ENCODE peak calls at places on chromosome 4, in six cellular contexts. S is HCT116, H is endodermal cell, X is Peyer's patch, N is A549, F is ovary. M is an unnamed sample.

GRCh38 chr4:15147709-15148651 is 145.7 kb downstream of the CPEB2 start:
- DNase-seq in X (no peak), S (no peak), N (no peak), F (no peak), H (no peak), M (no peak)

GRCh38 chr4:160836431-160836830 is 1327.4 kb downstream of the FSTL5 start:
- DNase-seq in H (no peak), X (no peak), F (no peak), S (no peak), N (no peak), M (no peak)

GRCh38 chr4:89492476-89493110 is 185.0 kb upstream of the GPRIN3 start:
- DNase-seq in F (no peak), H (no peak), S (no peak), X (no peak), N (peak), M (no peak)

GRCh38 chr4:4985036-4985435 is 34.2 kb downstream of the CYTL1 start:
- DNase-seq in F (no peak), S (no peak), H (no peak), X (no peak), N (no peak), M (no peak)

GRCh38 chr4:164748375-164748774 is 5.6 kb upstream of the SMIM31 start:
- DNase-seq in S (peak), F (no peak), X (no peak), N (peak), H (no peak), M (no peak)

GRCh38 chr4:4673070-4673469 is 131.2 kb upstream of the STX18 start:
- DNase-seq in H (peak), X (no peak), S (peak), F (no peak), N (peak), M (no peak)

GRCh38 chr4:87188063-87188462 is 32.4 kb downstream of the KLHL8 start:
- DNase-seq in F (no peak), S (no peak), X (no peak), N (no peak), H (no peak), M (no peak)

GRCh38 chr4:3367866-3368265 is 73.9 kb upstream of the HGFAC start:
- DNase-seq in H (no peak), S (no peak), F (no peak), X (peak), N (no peak), M (no peak)

GRCh38 chr4:74121643-74122579 is 22.9 kb upstream of the CXCL2 start:
- DNase-seq in S (no peak), H (no peak), F (no peak), X (no peak), N (no peak), M (no peak)

GRCh38 chr4:162644346-162644745 is 480.5 kb upstream of the FSTL5 start:
- DNase-seq in S (no peak), H (no peak), X (no peak), N (no peak), F (no peak), M (no peak)

GRCh38 chr4:38948551-38948950 is 80.9 kb downstream of the FAM114A1 start:
- DNase-seq in F (peak), S (no peak), H (no peak), N (peak), X (no peak), M (no peak)

GRCh38 chr4:107757860-107758476 is 37.9 kb upstream of the PAPSS1 start:
- DNase-seq in S (no peak), F (no peak), H (no peak), X (no peak), N (peak), M (no peak)

GRCh38 chr4:154126276-154126675 is 337.4 kb upstream of the SFRP2 start:
- DNase-seq in S (no peak), H (no peak), X (no peak), N (no peak), F (no peak), M (no peak)

GRCh38 chr4:140130677-140131076 is 23.3 kb downstream of the MAML3 start:
- DNase-seq in N (peak), F (no peak), X (no peak), H (no peak), S (peak), M (no peak)

GRCh38 chr4:82050806-82051205 is 323.0 kb downstream of the HNRNPD start:
- DNase-seq in H (no peak), X (no peak), N (no peak), F (no peak), S (no peak), M (no peak)

GRCh38 chr4:83361416-83362196 is 27.0 kb upstream of the HPSE start:
- DNase-seq in X (no peak), F (no peak), H (peak), N (no peak), S (no peak), M (no peak)

GRCh38 chr4:146647615-146648383 is 9.1 kb downstream of the POU4F2 start:
- DNase-seq in S (no peak), F (no peak), X (no peak), N (no peak), H (peak), M (no peak)

GRCh38 chr4:151488968-151489367 is 80.0 kb downstream of the FHIP1A start:
- DNase-seq in X (no peak), N (no peak), S (no peak), F (no peak), H (peak), M (no peak)

GRCh38 chr4:158161561-158162354 is 11.1 kb downstream of the GASK1B start:
- DNase-seq in S (peak), F (no peak), H (no peak), X (no peak), N (peak), M (no peak)

GRCh38 chr4:186078977-186079697 is 10.2 kb downstream of the TLR3 start:
- DNase-seq in F (no peak), H (peak), X (no peak), N (no peak), S (no peak), M (no peak)

GRCh38 chr4:72665376-72665978 is 96.5 kb upstream of the ADAMTS3 start:
- DNase-seq in X (no peak), S (no peak), N (no peak), H (no peak), F (no peak), M (no peak)

GRCh38 chr4:76585270-76585669 is 150.2 kb downstream of the SHROOM3 start:
- DNase-seq in F (no peak), X (no peak), S (no peak), H (no peak), N (no peak), M (no peak)

GRCh38 chr4:76584235-76585152 is 149.5 kb downstream of the SHROOM3 start:
- DNase-seq in F (no peak), H (no peak), S (no peak), X (no peak), N (no peak), M (no peak)

GRCh38 chr4:76582817-76583087 is 147.7 kb downstream of the SHROOM3 start:
- DNase-seq in N (no peak), S (no peak), F (no peak), H (no peak), X (no peak), M (no peak)

GRCh38 chr4:76588268-76588667 is 153.2 kb downstream of the SHROOM3 start:
- DNase-seq in N (no peak), H (peak), F (no peak), S (no peak), X (no peak), M (no peak)

DNA sequence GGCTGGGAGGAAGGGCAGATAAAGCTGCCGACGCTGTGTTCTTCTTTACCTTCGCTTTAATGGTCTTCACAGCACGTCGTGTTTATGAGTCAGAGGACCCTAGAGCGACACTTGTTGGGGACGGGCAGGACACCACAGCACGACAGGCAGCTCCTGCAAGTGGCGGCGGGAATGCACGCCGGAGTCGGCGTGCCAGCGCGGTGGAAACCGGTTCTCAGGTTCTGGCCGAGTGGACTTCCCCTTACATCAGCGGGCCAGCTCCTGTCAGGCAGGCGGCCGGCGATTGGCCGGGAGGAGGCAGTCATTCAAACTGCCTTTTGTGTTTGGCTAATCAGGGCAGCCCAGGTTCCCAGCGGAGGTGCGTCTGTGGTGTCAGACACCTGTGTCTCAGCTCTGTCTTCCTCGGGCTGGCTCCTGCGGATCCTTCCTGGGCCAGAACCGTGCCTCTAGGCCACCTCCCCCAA is 150.9 kb downstream of the SHROOM3 start:
- DNase-seq in S (peak), F (no peak), N (peak), X (peak), H (peak), M (no peak)
- H3K4me3 ChIP-seq in S (peak), F (peak), N (peak), X (peak), H (peak), M (peak)

DNA sequence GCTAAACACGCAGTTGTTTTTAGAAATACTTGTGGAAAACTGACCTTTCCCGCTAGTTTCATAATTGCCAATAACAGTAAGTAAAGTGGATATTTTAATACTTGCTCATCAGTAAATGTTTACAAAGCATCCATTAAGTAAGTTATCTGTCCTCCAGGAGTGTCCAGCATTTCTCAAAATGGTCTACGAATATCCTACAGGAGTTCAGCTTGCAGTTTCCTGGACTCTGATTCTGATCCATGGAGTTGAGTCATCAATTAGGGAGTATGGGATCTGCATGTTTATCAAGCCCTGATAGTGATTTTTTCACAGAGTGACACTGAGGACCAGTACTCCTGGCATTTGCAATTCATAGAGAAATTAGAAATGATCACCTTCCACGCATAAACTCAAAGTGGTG is 325.2 kb upstream of the AADAT start:
- DNase-seq in N (no peak), H (no peak), S (no peak), F (no peak), X (no peak), M (no peak)
- TF ChIP-seq CTCF in N (no peak), H (no peak), S (no peak), F (no peak), X (no peak), M (no peak)

DNA sequence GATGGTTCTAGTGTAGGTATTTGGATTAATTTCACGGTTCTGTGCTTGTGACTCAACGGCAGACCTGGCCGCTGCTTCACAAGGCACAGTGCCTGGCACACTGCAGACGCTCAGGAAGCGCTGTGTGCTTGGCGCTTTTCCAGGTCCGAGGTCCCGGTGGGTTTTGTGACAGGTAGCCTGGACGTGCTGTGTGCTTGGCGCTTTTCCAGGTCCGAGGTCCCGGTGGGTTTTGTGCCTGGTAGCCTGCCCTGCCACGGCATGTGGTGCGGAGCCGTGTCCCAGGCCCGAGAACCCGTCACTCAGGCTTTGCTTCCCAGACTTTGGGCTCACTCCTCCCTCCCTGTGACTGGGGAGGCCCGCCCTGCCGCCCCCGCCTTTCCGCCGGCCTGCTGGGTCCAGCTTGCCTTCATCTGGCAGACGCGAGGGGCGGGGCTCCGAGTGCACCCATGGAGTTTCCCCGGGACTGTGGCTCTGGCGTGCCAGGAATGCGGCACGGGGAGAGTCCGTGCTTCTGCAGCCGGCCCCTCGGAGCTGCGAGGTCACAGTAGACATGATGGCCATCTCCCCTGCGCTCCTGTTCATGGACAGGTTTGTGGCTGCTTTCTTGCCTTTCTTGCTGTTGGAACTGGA is 44.2 kb downstream of the TBC1D14 start:
- DNase-seq in F (peak), S (peak), H (peak), X (no peak), N (no peak), M (no peak)
- H3K4me3 ChIP-seq in F (peak), S (peak), H (no peak), X (peak), N (no peak), M (no peak)

GRCh38 chr4:53005149-53005546 is 143.0 kb downstream of the RASL11B start:
- DNase-seq in X (no peak), H (no peak), S (no peak), F (no peak), N (no peak), M (no peak)
- TF ChIP-seq CTCF in X (no peak), H (no peak), S (no peak), F (no peak), N (no peak), M (no peak)

GRCh38 chr4:123559955-123560669 is 163.5 kb downstream of the SPRY1 start:
- DNase-seq in S (no peak), H (no peak), F (no peak), X (no peak), N (no peak), M (no peak)
- H3K4me3 ChIP-seq in S (no peak), H (no peak), F (no peak), X (no peak), N (no peak), M (no peak)

GRCh38 chr4:6673660-6674499 is 19.8 kb upstream of the S100P start:
- DNase-seq in H (peak), N (peak), X (peak), F (peak), S (peak), M (peak)
- TF ChIP-seq CTCF in H (no peak), N (no peak), X (peak), F (no peak), S (no peak), M (no peak)

GRCh38 chr4:8647626-8648025 is 55.1 kb downstream of the CPZ start:
- DNase-seq in N (no peak), H (peak), X (no peak), S (no peak), F (peak), M (no peak)

GRCh38 chr4:8648296-8648695 is 55.7 kb downstream of the CPZ start:
- DNase-seq in F (peak), X (no peak), H (no peak), N (no peak), S (no peak), M (no peak)

GRCh38 chr4:8645753-8646124 is 53.2 kb downstream of the CPZ start:
- DNase-seq in X (no peak), H (no peak), N (no peak), S (no peak), F (peak), M (no peak)

GRCh38 chr4:8646296-8647093 is 53.9 kb downstream of the CPZ start:
- DNase-seq in X (no peak), S (no peak), H (peak), N (no peak), F (peak), M (no peak)

DNA sequence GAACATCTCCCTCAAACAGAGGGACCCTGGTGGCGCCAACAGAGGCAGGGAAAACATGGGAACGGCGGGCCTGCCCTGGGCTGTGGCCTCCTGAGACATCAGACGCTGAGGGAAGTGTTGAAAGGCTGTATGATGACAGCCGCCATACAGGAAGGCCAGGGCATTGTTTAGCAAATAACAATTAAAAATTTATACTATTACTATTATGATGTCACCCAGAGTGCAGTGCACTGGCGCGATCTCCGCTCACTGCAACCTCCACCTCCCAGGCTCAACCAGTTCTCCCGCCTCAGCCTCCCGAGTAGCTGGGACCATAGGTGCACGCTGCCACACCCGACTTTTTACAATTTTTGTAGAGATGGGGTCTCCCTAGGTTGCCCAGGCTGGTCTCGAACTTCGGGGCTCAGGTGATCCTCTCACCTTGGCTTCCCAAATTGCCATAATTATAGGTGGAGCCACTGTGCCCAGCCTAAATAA is 54.6 kb downstream of the CPZ start:
- DNase-seq in F (peak), S (no peak), X (no peak), N (no peak), H (no peak), M (no peak)
- H3K4me3 ChIP-seq in F (no peak), S (no peak), X (no peak), N (no peak), H (no peak), M (no peak)

DNA sequence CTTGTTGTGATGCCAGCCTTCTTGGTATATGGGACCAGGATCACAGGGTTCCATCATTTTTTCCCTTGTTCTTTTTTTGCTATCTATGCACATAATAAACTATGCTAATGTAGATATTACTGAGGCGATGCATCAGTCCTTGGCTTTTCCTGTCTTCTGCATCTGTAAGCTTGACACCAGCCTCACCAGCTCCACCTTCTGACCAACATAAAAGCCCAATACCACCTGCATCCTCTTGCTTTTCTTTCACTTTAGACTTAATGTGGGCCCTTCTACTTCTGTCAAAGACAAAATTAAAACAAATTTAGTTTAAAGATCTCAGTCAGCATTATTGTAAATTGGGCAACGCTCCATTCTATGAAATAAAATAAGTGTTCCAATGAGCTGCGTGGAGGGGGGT is 1718.8 kb upstream of the PCDH10 start:
- DNase-seq in N (peak), X (no peak), S (no peak), F (no peak), H (no peak), M (no peak)
- TF ChIP-seq CTCF in N (no peak), X (no peak), S (peak), F (no peak), H (peak), M (no peak)

GRCh38 chr4:80069837-80070788 is 2.9 kb downstream of the ANTXR2 start:
- DNase-seq in S (peak), F (no peak), X (no peak), N (no peak), H (no peak), M (no peak)
- H3K4me3 ChIP-seq in S (no peak), F (peak), X (peak), N (no peak), H (no peak), M (no peak)

GRCh38 chr4:99405433-99406115 is 29.6 kb downstream of the ADH7 start:
- DNase-seq in F (peak), H (peak), N (peak), S (peak), X (peak), M (no peak)

GRCh38 chr4:99404595-99405287 is 30.4 kb downstream of the ADH7 start:
- DNase-seq in X (no peak), F (no peak), H (no peak), S (peak), N (no peak), M (peak)

GRCh38 chr4:99400831-99401230 is 34.3 kb downstream of the ADH7 start:
- DNase-seq in X (no peak), N (no peak), H (no peak), F (no peak), S (no peak), M (no peak)

GRCh38 chr4:99403380-99404194 is 31.6 kb downstream of the ADH7 start:
- DNase-seq in X (no peak), F (no peak), N (no peak), H (no peak), S (no peak), M (no peak)

GRCh38 chr4:99402765-99403164 is 32.4 kb downstream of the ADH7 start:
- DNase-seq in F (no peak), S (no peak), X (no peak), N (no peak), H (peak), M (no peak)
- TF ChIP-seq CTCF in F (no peak), S (peak), X (no peak), N (no peak), H (peak), M (peak)